ENCODE peak calls at places on chromosomes 12 and 14, in six cellular contexts. B is colonic mucosa; I is CD8-positive, alpha-beta T cell; S is pancreas; Z is IMR-90; U is lower leg skin. X is an unnamed sample.

GRCh38 chr14:97178781-97179180 is 381.6 kb downstream of the VRK1 start:
- DNase-seq in B (no peak), I (no peak), S (no peak), Z (no peak), U (no peak), X (peak; percentile 2)

GRCh38 chr12:131643581-131644452 is 67.1 kb upstream of the SFSWAP start:
- DNase-seq in B (no peak), I (no peak), S (no peak), Z (no peak), U (no peak), X (no peak)

GRCh38 chr14:81247271-81247766 is 26.6 kb upstream of the GTF2A1 start:
- DNase-seq in B (no peak), I (no peak), S (peak; percentile 60), Z (no peak), U (no peak), X (no peak)

GRCh38 chr12:24285413-24285812 is 335.9 kb upstream of the SOX5 start:
- DNase-seq in B (no peak), I (no peak), S (no peak), Z (peak; percentile 57), U (no peak), X (no peak)

GRCh38 chr14:88281447-88281846 is 41.6 kb downstream of the KCNK10 start:
- DNase-seq in B (no peak), I (no peak), S (no peak), Z (peak; percentile 5), U (no peak), X (peak; percentile 2)

GRCh38 chr14:32601908-32602307 is 272.8 kb downstream of the AKAP6 start:
- DNase-seq in B (no peak), I (no peak), S (no peak), Z (no peak), U (no peak), X (peak; percentile 51)

GRCh38 chr12:103799504-103800251 is 41.4 kb downstream of the NT5DC3 start:
- DNase-seq in B (peak; percentile 44), I (no peak), S (no peak), Z (peak; percentile 68), U (no peak), X (peak; percentile 45)

GRCh38 chr12:32125455-32126084 is 18.9 kb downstream of the BICD1 start:
- DNase-seq in B (no peak), I (no peak), S (no peak), Z (peak; percentile 69), U (no peak), X (peak; percentile 28)

GRCh38 chr14:57364659-57365450 is 25.5 kb upstream of the NAA30 start:
- DNase-seq in B (no peak), I (no peak), S (no peak), Z (no peak), U (no peak), X (no peak)

GRCh38 chr12:109923481-109924245 is 23.6 kb downstream of the TCHP start:
- DNase-seq in B (no peak), I (no peak), S (peak; percentile 22), Z (no peak), U (no peak), X (no peak)

GRCh38 chr14:60861545-60862147 is 119.2 kb downstream of the TRMT5 start:
- DNase-seq in B (no peak), I (no peak), S (no peak), Z (no peak), U (no peak), X (no peak)

GRCh38 chr12:56321027-56321426 is 5.2 kb upstream of the CNPY2 start:
- DNase-seq in B (no peak), I (no peak), S (no peak), Z (peak; percentile 24), U (no peak), X (no peak)

GRCh38 chr12:94208433-94208921 is 60.1 kb downstream of the PLXNC1 start:
- DNase-seq in B (no peak), I (no peak), S (no peak), Z (no peak), U (no peak), X (no peak)

GRCh38 chr12:40602562-40602961 is 89.7 kb upstream of the CNTN1 start:
- DNase-seq in B (no peak), I (no peak), S (no peak), Z (no peak), U (no peak), X (no peak)

GRCh38 chr12:1913377-1914115 is 4.9 kb downstream of the CACNA2D4 start:
- DNase-seq in B (no peak), I (no peak), S (no peak), Z (no peak), U (peak; percentile 59), X (no peak)

GRCh38 chr12:20950248-20950647 is 139.7 kb downstream of the SLCO1B3 start:
- DNase-seq in B (no peak), I (no peak), S (no peak), Z (no peak), U (no peak), X (peak; percentile 15)

GRCh38 chr12:123267991-123268843 is 3.4 kb downstream of the CDK2AP1 start:
- DNase-seq in B (peak; percentile 24), I (no peak), S (no peak), Z (no peak), U (no peak), X (no peak)

GRCh38 chr14:54881235-54881760 is 21.3 kb downstream of the GCH1 start:
- DNase-seq in B (peak; percentile 45), I (peak; percentile 29), S (no peak), Z (peak; percentile 46), U (peak; percentile 74), X (peak; percentile 73)

GRCh38 chr12:124928095-124928911 is 13.9 kb upstream of the UBC start:
- DNase-seq in B (peak; percentile 77), I (no peak), S (peak; percentile 73), Z (peak; percentile 91), U (peak; percentile 95), X (peak; percentile 60)

GRCh38 chr12:112409064-112409905 is at the start of gene RPL6:
- DNase-seq in B (peak; percentile 87), I (peak; percentile 81), S (peak; percentile 70), Z (peak; percentile 94), U (peak; percentile 93), X (peak; percentile 95)

GRCh38 chr12:124524231-124524925 is 43.0 kb downstream of the NCOR2 start:
- DNase-seq in B (no peak), I (no peak), S (no peak), Z (peak; percentile 87), U (no peak), X (peak; percentile 82)

GRCh38 chr12:74610711-74611110 is 73.1 kb downstream of the ATXN7L3B start:
- DNase-seq in B (no peak), I (no peak), S (no peak), Z (no peak), U (no peak), X (no peak)

GRCh38 chr12:11486623-11487444 is 91.5 kb upstream of the PRB2 start:
- DNase-seq in B (peak; percentile 79), I (peak; percentile 80), S (peak; percentile 74), Z (peak; percentile 88), U (peak; percentile 90), X (peak; percentile 92)

GRCh38 chr14:66600416-66600815 is 92.5 kb downstream of the GPHN start:
- DNase-seq in B (no peak), I (no peak), S (no peak), Z (peak; percentile 40), U (no peak), X (peak; percentile 18)

GRCh38 chr12:130838284-130838950 is 633 bp downstream of the STX2 start:
- DNase-seq in B (peak; percentile 25), I (peak; percentile 27), S (peak; percentile 66), Z (no peak), U (peak; percentile 87), X (no peak)

GRCh38 chr12:119868992-119869391 is 8.1 kb downstream of the CIT start:
- DNase-seq in B (no peak), I (no peak), S (no peak), Z (peak; percentile 54), U (no peak), X (peak; percentile 21)
- H3K4me3 ChIP-seq in B (no peak overlapping the region), I (no peak overlapping the region), S (no peak overlapping the region), Z (no peak overlapping the region), U (no peak overlapping the region), X (no peak overlapping the region)

GRCh38 chr14:91413547-91414474 is 3.8 kb downstream of the CCDC88C start:
- DNase-seq in B (peak; percentile 84), I (peak; percentile 67), S (peak; percentile 70), Z (no peak), U (no peak), X (no peak)
- H3K4me3 ChIP-seq in B (no peak overlapping the region), I (peak overlapping the region; percentile 77), S (no peak overlapping the region), Z (no peak overlapping the region), U (no peak overlapping the region), X (no peak overlapping the region)

DNA sequence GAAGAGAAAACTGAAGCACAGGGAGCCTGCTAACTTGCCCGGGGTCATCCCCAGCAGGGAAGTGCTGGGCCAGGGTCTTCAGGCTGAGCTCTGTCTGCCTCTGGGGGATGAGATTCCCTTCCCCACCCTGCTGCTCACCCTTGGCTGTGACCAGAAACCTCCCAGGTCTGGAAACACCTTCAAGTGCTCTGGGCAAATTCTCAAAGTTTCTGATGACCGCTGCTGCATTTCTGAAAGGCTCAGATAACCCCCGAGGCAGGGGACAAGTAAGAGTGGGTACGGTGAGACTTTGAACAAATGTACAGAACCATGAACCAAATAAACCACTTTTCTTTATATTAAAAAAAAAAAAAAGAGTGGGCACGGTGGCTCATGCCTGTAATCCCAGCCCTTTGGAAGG is 41.3 kb downstream of the LTBP2 start:
- DNase-seq in B (no peak), I (no peak), S (no peak), Z (no peak), U (no peak), X (no peak)
- H3K4me3 ChIP-seq in B (no peak overlapping the region), I (no peak overlapping the region), S (no peak overlapping the region), Z (no peak overlapping the region), U (no peak overlapping the region), X (no peak overlapping the region)

DNA sequence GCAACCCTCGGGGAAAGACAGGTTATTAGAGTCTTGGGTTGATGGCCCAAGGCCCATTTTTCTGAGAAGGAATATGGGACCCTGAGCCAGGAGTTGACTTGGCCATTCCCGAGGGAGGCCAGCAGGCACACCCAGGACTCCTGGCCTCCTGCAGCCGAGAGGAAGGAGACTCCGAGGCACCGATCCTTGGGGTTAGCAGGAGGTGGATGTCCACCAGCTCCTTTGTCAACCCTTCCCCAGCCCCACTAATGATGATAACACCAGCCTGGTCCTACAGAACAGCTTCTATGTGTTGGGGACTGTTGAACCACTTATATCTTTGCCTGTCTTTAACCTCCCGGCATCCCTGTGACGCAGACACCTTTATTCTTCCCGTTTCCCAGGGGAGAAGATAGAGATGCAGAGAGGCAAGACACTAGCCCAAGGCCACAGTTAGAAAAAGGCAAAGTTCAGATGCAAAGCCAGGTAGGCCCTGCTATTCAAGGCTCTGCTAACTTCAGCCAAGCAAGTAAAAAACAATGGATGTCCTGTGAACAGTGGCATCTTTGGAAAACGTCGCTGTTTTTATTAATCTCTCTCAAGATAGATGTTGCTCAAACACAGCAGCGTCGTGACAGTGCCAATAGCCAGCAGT is 767.3 kb upstream of the TBX3 start:
- DNase-seq in B (no peak), I (no peak), S (no peak), Z (no peak), U (no peak), X (no peak)
- H3K4me3 ChIP-seq in B (no peak overlapping the region), I (no peak overlapping the region), S (peak overlapping the region; percentile 26), Z (peak overlapping the region; percentile 30), U (no peak overlapping the region), X (peak overlapping the region; percentile 51)

DNA sequence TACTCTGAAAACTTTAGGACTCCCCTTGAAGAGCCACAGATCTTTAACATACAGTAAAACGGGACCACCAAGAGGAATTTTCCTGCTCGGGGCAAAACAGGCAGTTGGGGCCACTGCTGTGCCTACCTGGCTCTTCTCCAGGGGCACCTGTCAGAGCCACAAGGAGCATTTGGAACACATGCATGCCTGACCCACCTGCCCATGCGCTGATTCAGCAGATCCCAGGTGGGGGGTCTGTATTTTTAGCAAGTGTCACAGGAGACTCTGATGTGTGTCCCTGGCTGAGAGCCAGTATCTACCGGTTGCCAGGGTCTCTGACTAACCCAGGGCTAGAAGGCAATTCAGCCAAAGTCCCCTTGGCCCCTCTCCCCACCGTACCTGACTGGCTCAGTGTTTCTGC is 6.5 kb downstream of the CTDSP2 start:
- DNase-seq in B (no peak), I (no peak), S (no peak), Z (no peak), U (no peak), X (no peak)
- H3K4me3 ChIP-seq in B (no peak overlapping the region), I (no peak overlapping the region), S (no peak overlapping the region), Z (no peak overlapping the region), U (no peak overlapping the region), X (peak overlapping the region; percentile 35)

X was measured in fibroblast of the aortic adventitia.